ENCODE peak calls at places on chromosome 16, in five cellular contexts. P is AG20443, K is AG04449, U is NCI-H460, S is adrenal gland. D is an unnamed sample.

GRCh38 chr16:1527836-1528811 is 5.3 kb upstream of the TMEM204 start:
- DNase-seq in P (peak), K (no peak), U (no peak), S (peak), D (no peak)

GRCh38 chr16:86026916-86027315 is 128.0 kb downstream of the IRF8 start:
- DNase-seq in P (no peak), K (no peak), U (no peak), S (no peak), D (no peak)

GRCh38 chr16:68369697-68370096 is 58.9 kb downstream of the PRMT7 start:
- DNase-seq in P (no peak), K (no peak), U (no peak), S (no peak), D (peak)

GRCh38 chr16:50386139-50386538 is 17.4 kb upstream of the BRD7 start:
- DNase-seq in P (no peak), K (no peak), U (no peak), S (no peak), D (no peak)

GRCh38 chr16:79642652-79643051 is 42.1 kb upstream of the MAF start:
- DNase-seq in P (no peak), K (no peak), U (no peak), S (no peak), D (no peak)

GRCh38 chr16:12291989-12292759 is 315.6 kb downstream of the SNX29 start:
- DNase-seq in P (no peak), K (no peak), U (no peak), S (no peak), D (no peak)

GRCh38 chr16:73768786-73769203 is 527.8 kb upstream of the PSMD7 start:
- DNase-seq in P (no peak), K (no peak), U (no peak), S (peak), D (no peak)

GRCh38 chr16:50204426-50205108 is 51.5 kb downstream of the TENT4B start:
- DNase-seq in P (peak), K (no peak), U (no peak), S (no peak), D (no peak)

GRCh38 chr16:62665269-62665668 is 629.0 kb upstream of the CDH8 start:
- DNase-seq in P (no peak), K (no peak), U (no peak), S (no peak), D (no peak)

GRCh38 chr16:25143898-25144297 is 32.4 kb downstream of the LCMT1 start:
- DNase-seq in P (no peak), K (no peak), U (no peak), S (no peak), D (peak)

GRCh38 chr16:23874613-23875294 is 39.0 kb downstream of the PRKCB start:
- DNase-seq in P (no peak), K (no peak), U (no peak), S (no peak), D (no peak)

GRCh38 chr16:1414532-1415265 is at the start of gene UNKL:
- DNase-seq in P (peak), K (no peak), U (peak), S (peak), D (peak)

GRCh38 chr16:51907680-51908079 is 639.3 kb downstream of the TOX3 start:
- DNase-seq in P (no peak), K (no peak), U (no peak), S (no peak), D (no peak)

GRCh38 chr16:15726715-15727114 is 76.7 kb downstream of the NDE1 start:
- DNase-seq in P (no peak), K (no peak), U (no peak), S (no peak), D (peak)

GRCh38 chr16:75250809-75251279 is 580 bp downstream of the BCAR1 start:
- DNase-seq in P (peak), K (no peak), U (no peak), S (peak), D (peak)

GRCh38 chr16:19114359-19115147 is 789 bp downstream of the ITPRIPL2 start:
- DNase-seq in P (peak), K (no peak), U (no peak), S (peak), D (peak)

GRCh38 chr16:19344980-19345379 is 59.4 kb downstream of the CLEC19A start:
- DNase-seq in P (no peak), K (no peak), U (no peak), S (no peak), D (no peak)

GRCh38 chr16:60031751-60032150 is 1297.6 kb upstream of the GOT2 start:
- DNase-seq in P (no peak), K (no peak), U (no peak), S (no peak), D (no peak)

GRCh38 chr16:30561212-30561816 is 3.1 kb upstream of the ZNF764 start:
- DNase-seq in P (no peak), K (no peak), U (no peak), S (peak), D (peak)

GRCh38 chr16:8660841-8661301 is 13.5 kb upstream of the ABAT start:
- DNase-seq in P (peak), K (peak), U (peak), S (peak), D (peak)

GRCh38 chr16:81265658-81266451 is 27.4 kb downstream of the BCO1 start:
- DNase-seq in P (peak), K (no peak), U (no peak), S (peak), D (peak)

GRCh38 chr16:83095926-83096692 is 469.3 kb downstream of the CDH13 start:
- DNase-seq in P (peak), K (no peak), U (no peak), S (no peak), D (no peak)

GRCh38 chr16:77761204-77761603 is 27.2 kb upstream of the VAT1L start:
- DNase-seq in P (no peak), K (no peak), U (no peak), S (no peak), D (no peak)

GRCh38 chr16:15856901-15857778 is at the start of gene MYH11:
- DNase-seq in P (peak), K (no peak), U (no peak), S (no peak), D (peak)

GRCh38 chr16:84618428-84619102 is 687 bp upstream of the COTL1 start:
- DNase-seq in P (peak), K (peak), U (peak), S (no peak), D (no peak)

GRCh38 chr16:68704232-68704867 is 32.7 kb upstream of the CDH1 start:
- DNase-seq in P (peak), K (no peak), U (peak), S (peak), D (peak)

GRCh38 chr16:14015948-14016347 is 55.2 kb upstream of the MRTFB start:
- DNase-seq in P (peak), K (peak), U (peak), S (peak), D (no peak)

GRCh38 chr16:30721167-30721566 is 22.2 kb downstream of the SRCAP start:
- DNase-seq in P (no peak), K (no peak), U (no peak), S (no peak), D (no peak)

GRCh38 chr16:81606039-81606438 is 161.4 kb downstream of the CMIP start:
- DNase-seq in P (no peak), K (no peak), U (no peak), S (no peak), D (no peak)

GRCh38 chr16:85220125-85220839 is 108.0 kb upstream of the CIBAR2 start:
- DNase-seq in P (peak), K (no peak), U (no peak), S (peak), D (peak)

GRCh38 chr16:73065617-73066313 is 17.8 kb upstream of the ZFHX3 start:
- DNase-seq in P (no peak), K (no peak), U (no peak), S (no peak), D (peak)

GRCh38 chr16:89093602-89094251 is at the start of gene ACSF3:
- DNase-seq in P (peak), K (no peak), U (peak), S (peak), D (peak)

GRCh38 chr16:9123871-9124270 is 32.4 kb downstream of the HAPSTR1 start:
- DNase-seq in P (peak), K (no peak), U (no peak), S (peak), D (peak)

GRCh38 chr16:30889721-30890120 is 4.2 kb downstream of the BCL7C start:
- DNase-seq in P (no peak), K (no peak), U (no peak), S (peak), D (no peak)

D was measured in transverse colon.